ENCODE peak calls at places on chromosomes 11 and 22, in eight cellular contexts. One of them, this sample, is unnamed.

GRCh38 chr22:30212363-30212995 is 34.1 kb downstream of the LIF start:
- DNase-seq in mesenchymal stem cell: peak; percentile 94
- DNase-seq in PC-9: peak; percentile 89
- DNase-seq in neuronal stem cell: no peak
- DNase-seq in neural progenitor cell: no peak
- DNase-seq in fibroblast of lung: peak; percentile 90
- DNase-seq in HCT116: peak; percentile 93
- DNase-seq in GM23248: peak; percentile 97
- DNase-seq in this sample: peak; percentile 95

GRCh38 chr11:78008174-78008573 is 13.7 kb upstream of the INTS4 start:
- DNase-seq in mesenchymal stem cell: no peak
- DNase-seq in PC-9: no peak
- DNase-seq in neuronal stem cell: no peak
- DNase-seq in neural progenitor cell: no peak
- DNase-seq in fibroblast of lung: no peak
- DNase-seq in HCT116: no peak
- DNase-seq in GM23248: no peak
- DNase-seq in this sample: no peak

GRCh38 chr11:18332891-18333290 is 10.5 kb downstream of the GTF2H1 start:
- DNase-seq in mesenchymal stem cell: no peak
- DNase-seq in PC-9: no peak
- DNase-seq in neuronal stem cell: no peak
- DNase-seq in neural progenitor cell: no peak
- DNase-seq in fibroblast of lung: no peak
- DNase-seq in HCT116: no peak
- DNase-seq in GM23248: no peak
- DNase-seq in this sample: no peak

GRCh38 chr11:104968365-104968855 is at the start of gene CASP4:
- DNase-seq in mesenchymal stem cell: peak; percentile 91
- DNase-seq in PC-9: peak; percentile 20
- DNase-seq in neuronal stem cell: no peak
- DNase-seq in neural progenitor cell: no peak
- DNase-seq in fibroblast of lung: peak; percentile 87
- DNase-seq in HCT116: peak; percentile 18
- DNase-seq in GM23248: peak; percentile 81
- DNase-seq in this sample: peak; percentile 81

GRCh38 chr11:134532176-134532920 is 120.3 kb upstream of the B3GAT1 start:
- DNase-seq in mesenchymal stem cell: no peak
- DNase-seq in PC-9: no peak
- DNase-seq in neuronal stem cell: no peak
- DNase-seq in neural progenitor cell: peak; percentile 71
- DNase-seq in fibroblast of lung: no peak
- DNase-seq in HCT116: no peak
- DNase-seq in GM23248: no peak
- DNase-seq in this sample: no peak

GRCh38 chr11:69504127-69504526 is 22.7 kb downstream of the LINC01488 start:
- DNase-seq in mesenchymal stem cell: no peak
- DNase-seq in PC-9: no peak
- DNase-seq in neuronal stem cell: no peak
- DNase-seq in neural progenitor cell: no peak
- DNase-seq in fibroblast of lung: no peak
- DNase-seq in HCT116: no peak
- DNase-seq in GM23248: no peak
- DNase-seq in this sample: no peak

GRCh38 chr11:10490398-10491232 is 35.6 kb downstream of the AMPD3 start:
- DNase-seq in mesenchymal stem cell: peak; percentile 99
- DNase-seq in PC-9: peak; percentile 81
- DNase-seq in neuronal stem cell: peak; percentile 37
- DNase-seq in neural progenitor cell: peak; percentile 69
- DNase-seq in fibroblast of lung: peak; percentile 100
- DNase-seq in HCT116: peak; percentile 94
- DNase-seq in GM23248: peak; percentile 97
- DNase-seq in this sample: peak; percentile 97

GRCh38 chr11:8098361-8098760 is 17.4 kb downstream of the TUB start:
- DNase-seq in mesenchymal stem cell: no peak
- DNase-seq in PC-9: no peak
- DNase-seq in neuronal stem cell: no peak
- DNase-seq in neural progenitor cell: no peak
- DNase-seq in fibroblast of lung: no peak
- DNase-seq in HCT116: no peak
- DNase-seq in GM23248: peak; percentile 89
- DNase-seq in this sample: peak; percentile 19

GRCh38 chr22:28909375-28909774 is 26.0 kb downstream of the ZNRF3 start:
- DNase-seq in mesenchymal stem cell: no peak
- DNase-seq in PC-9: no peak
- DNase-seq in neuronal stem cell: no peak
- DNase-seq in neural progenitor cell: no peak
- DNase-seq in fibroblast of lung: no peak
- DNase-seq in HCT116: no peak
- DNase-seq in GM23248: no peak
- DNase-seq in this sample: no peak

GRCh38 chr11:9573775-9574555 is 495 bp downstream of the WEE1 start:
- DNase-seq in mesenchymal stem cell: no peak
- DNase-seq in PC-9: no peak
- DNase-seq in neuronal stem cell: no peak
- DNase-seq in neural progenitor cell: peak; percentile 55
- DNase-seq in fibroblast of lung: no peak
- DNase-seq in HCT116: no peak
- DNase-seq in GM23248: peak; percentile 52
- DNase-seq in this sample: no peak

GRCh38 chr11:64349404-64349803 is 9.4 kb downstream of the CCDC88B start:
- DNase-seq in mesenchymal stem cell: no peak
- DNase-seq in PC-9: no peak
- DNase-seq in neuronal stem cell: no peak
- DNase-seq in neural progenitor cell: no peak
- DNase-seq in fibroblast of lung: no peak
- DNase-seq in HCT116: no peak
- DNase-seq in GM23248: no peak
- DNase-seq in this sample: no peak

GRCh38 chr11:60633645-60634044 is 65.8 kb upstream of the MS4A8 start:
- DNase-seq in mesenchymal stem cell: no peak
- DNase-seq in PC-9: no peak
- DNase-seq in neuronal stem cell: no peak
- DNase-seq in neural progenitor cell: no peak
- DNase-seq in fibroblast of lung: no peak
- DNase-seq in HCT116: no peak
- DNase-seq in GM23248: no peak
- DNase-seq in this sample: no peak

GRCh38 chr11:120141144-120142071 is 3.5 kb upstream of the TRIM29 start:
- DNase-seq in mesenchymal stem cell: no peak
- DNase-seq in PC-9: no peak
- DNase-seq in neuronal stem cell: no peak
- DNase-seq in neural progenitor cell: no peak
- DNase-seq in fibroblast of lung: no peak
- DNase-seq in HCT116: no peak
- DNase-seq in GM23248: no peak
- DNase-seq in this sample: no peak

GRCh38 chr22:36334838-36335603 is 52.7 kb downstream of the MYH9 start:
- DNase-seq in mesenchymal stem cell: peak; percentile 82
- DNase-seq in PC-9: peak; percentile 76
- DNase-seq in neuronal stem cell: no peak
- DNase-seq in neural progenitor cell: peak; percentile 78
- DNase-seq in fibroblast of lung: peak; percentile 64
- DNase-seq in HCT116: no peak
- DNase-seq in GM23248: peak; percentile 85
- DNase-seq in this sample: peak; percentile 41

GRCh38 chr11:130451261-130452019 is 3.0 kb downstream of the ADAMTS15 start:
- DNase-seq in mesenchymal stem cell: peak; percentile 33
- DNase-seq in PC-9: peak; percentile 43
- DNase-seq in neuronal stem cell: no peak
- DNase-seq in neural progenitor cell: no peak
- DNase-seq in fibroblast of lung: peak; percentile 76
- DNase-seq in HCT116: no peak
- DNase-seq in GM23248: peak; percentile 59
- DNase-seq in this sample: peak; percentile 76

GRCh38 chr11:12770966-12771597 is 96.9 kb downstream of the TEAD1 start:
- DNase-seq in mesenchymal stem cell: no peak
- DNase-seq in PC-9: no peak
- DNase-seq in neuronal stem cell: no peak
- DNase-seq in neural progenitor cell: no peak
- DNase-seq in fibroblast of lung: no peak
- DNase-seq in HCT116: no peak
- DNase-seq in GM23248: no peak
- DNase-seq in this sample: no peak

GRCh38 chr22:20810645-20811044 is 36.7 kb downstream of the SERPIND1 start:
- DNase-seq in mesenchymal stem cell: no peak
- DNase-seq in PC-9: no peak
- DNase-seq in neuronal stem cell: no peak
- DNase-seq in neural progenitor cell: no peak
- DNase-seq in fibroblast of lung: no peak
- DNase-seq in HCT116: no peak
- DNase-seq in GM23248: no peak
- DNase-seq in this sample: no peak

GRCh38 chr11:132353255-132353654 is 982.8 kb downstream of the NTM start:
- DNase-seq in mesenchymal stem cell: no peak
- DNase-seq in PC-9: no peak
- DNase-seq in neuronal stem cell: no peak
- DNase-seq in neural progenitor cell: no peak
- DNase-seq in fibroblast of lung: no peak
- DNase-seq in HCT116: no peak
- DNase-seq in GM23248: no peak
- DNase-seq in this sample: no peak

GRCh38 chr22:37802310-37803194 is 5.2 kb upstream of the GCAT start:
- DNase-seq in mesenchymal stem cell: peak; percentile 57
- DNase-seq in PC-9: peak; percentile 51
- DNase-seq in neuronal stem cell: peak; percentile 73
- DNase-seq in neural progenitor cell: peak; percentile 90
- DNase-seq in fibroblast of lung: peak; percentile 64
- DNase-seq in HCT116: no peak
- DNase-seq in GM23248: peak; percentile 62
- DNase-seq in this sample: peak; percentile 30

GRCh38 chr22:25027052-25027525 is 74.6 kb downstream of the KIAA1671 start:
- DNase-seq in mesenchymal stem cell: no peak
- DNase-seq in PC-9: no peak
- DNase-seq in neuronal stem cell: no peak
- DNase-seq in neural progenitor cell: no peak
- DNase-seq in fibroblast of lung: no peak
- DNase-seq in HCT116: no peak
- DNase-seq in GM23248: no peak
- DNase-seq in this sample: peak; percentile 69

GRCh38 chr11:72588656-72589410 is 85.4 kb downstream of the PDE2A start:
- DNase-seq in mesenchymal stem cell: no peak
- DNase-seq in PC-9: no peak
- DNase-seq in neuronal stem cell: no peak
- DNase-seq in neural progenitor cell: no peak
- DNase-seq in fibroblast of lung: no peak
- DNase-seq in HCT116: no peak
- DNase-seq in GM23248: no peak
- DNase-seq in this sample: no peak

GRCh38 chr22:45515678-45516077 is 13.0 kb downstream of the FBLN1 start:
- DNase-seq in mesenchymal stem cell: no peak
- DNase-seq in PC-9: no peak
- DNase-seq in neuronal stem cell: no peak
- DNase-seq in neural progenitor cell: no peak
- DNase-seq in fibroblast of lung: no peak
- DNase-seq in HCT116: no peak
- DNase-seq in GM23248: peak; percentile 60
- DNase-seq in this sample: no peak

GRCh38 chr11:65782816-65783228 is 2.0 kb upstream of the AP5B1 start:
- DNase-seq in mesenchymal stem cell: no peak
- DNase-seq in PC-9: no peak
- DNase-seq in neuronal stem cell: no peak
- DNase-seq in neural progenitor cell: no peak
- DNase-seq in fibroblast of lung: no peak
- DNase-seq in HCT116: no peak
- DNase-seq in GM23248: no peak
- DNase-seq in this sample: no peak

GRCh38 chr11:107702723-107703122 is 9.1 kb downstream of the SLN start:
- DNase-seq in mesenchymal stem cell: peak; percentile 44
- DNase-seq in PC-9: no peak
- DNase-seq in neuronal stem cell: no peak
- DNase-seq in neural progenitor cell: no peak
- DNase-seq in fibroblast of lung: no peak
- DNase-seq in HCT116: no peak
- DNase-seq in GM23248: peak; percentile 30
- DNase-seq in this sample: peak; percentile 45

DNA sequence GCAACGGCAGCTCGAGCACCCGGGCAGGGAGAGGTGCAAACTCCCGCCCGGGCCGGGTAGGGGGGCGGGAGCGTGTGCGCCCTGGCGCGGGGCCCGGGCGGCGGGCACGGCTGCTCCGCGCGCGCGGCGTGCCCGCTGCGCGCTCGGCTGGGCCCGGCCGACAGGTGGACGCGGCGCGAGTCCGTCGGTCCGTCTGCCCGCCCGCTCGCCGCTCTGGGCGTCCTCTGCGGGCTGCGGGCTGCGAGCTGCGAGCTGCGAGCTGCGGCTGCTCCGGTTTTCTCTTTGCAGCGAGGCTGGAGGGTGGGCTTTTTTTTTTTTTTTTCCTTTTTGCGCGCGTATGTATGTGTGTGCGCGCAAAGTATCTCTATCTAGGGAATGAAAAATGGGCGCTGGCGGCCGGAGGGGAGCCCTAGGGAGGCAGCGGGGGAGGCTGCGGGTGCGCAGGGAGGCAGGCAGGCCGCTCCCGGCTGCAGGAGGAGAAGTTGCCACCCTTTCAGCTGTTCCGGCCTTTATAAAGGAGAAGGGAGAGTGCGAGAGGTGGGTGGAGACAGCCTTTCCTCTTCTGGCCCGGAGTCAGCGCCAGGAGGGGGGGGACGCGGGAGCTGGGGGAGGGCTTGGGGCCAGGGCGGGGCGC is at the start of gene PDGFB:
- DNase-seq in mesenchymal stem cell: peak; percentile 44
- DNase-seq in PC-9: peak; percentile 71
- DNase-seq in neuronal stem cell: no peak
- DNase-seq in neural progenitor cell: peak; percentile 57
- DNase-seq in fibroblast of lung: no peak
- DNase-seq in HCT116: no peak
- DNase-seq in GM23248: peak; percentile 35
- DNase-seq in this sample: peak; percentile 62
- H3K27ac ChIP-seq in mesenchymal stem cell: peak within 1 kb of the TSS; percentile 19
- H3K27ac ChIP-seq in PC-9: peak within 1 kb of the TSS; percentile 18
- H3K27ac ChIP-seq in neuronal stem cell: no peak within 1 kb of the TSS
- H3K27ac ChIP-seq in neural progenitor cell: no peak within 1 kb of the TSS
- H3K27ac ChIP-seq in fibroblast of lung: no peak within 1 kb of the TSS
- H3K27ac ChIP-seq in HCT116: peak within 1 kb of the TSS; percentile 94
- H3K27ac ChIP-seq in GM23248: no peak within 1 kb of the TSS
- H3K27ac ChIP-seq in this sample: no peak within 1 kb of the TSS

GRCh38 chr11:3093281-3094191 is 36.3 kb upstream of the CARS1 start:
- DNase-seq in mesenchymal stem cell: no peak
- DNase-seq in PC-9: no peak
- DNase-seq in neuronal stem cell: no peak
- DNase-seq in neural progenitor cell: peak; percentile 26
- DNase-seq in fibroblast of lung: no peak
- DNase-seq in HCT116: no peak
- DNase-seq in GM23248: no peak
- DNase-seq in this sample: no peak
- H2AFZ ChIP-seq in mesenchymal stem cell: no peak overlapping the region
- H2AFZ ChIP-seq in PC-9: no peak overlapping the region
- H2AFZ ChIP-seq in neuronal stem cell: no peak overlapping the region
- H2AFZ ChIP-seq in neural progenitor cell: no peak overlapping the region
- H2AFZ ChIP-seq in fibroblast of lung: no peak overlapping the region
- H2AFZ ChIP-seq in HCT116: no peak overlapping the region
- H2AFZ ChIP-seq in GM23248: no peak overlapping the region
- H2AFZ ChIP-seq in this sample: no peak overlapping the region

GRCh38 chr11:1359556-1359955 is 30.2 kb upstream of the BRSK2 start:
- DNase-seq in mesenchymal stem cell: no peak
- DNase-seq in PC-9: no peak
- DNase-seq in neuronal stem cell: no peak
- DNase-seq in neural progenitor cell: no peak
- DNase-seq in fibroblast of lung: no peak
- DNase-seq in HCT116: no peak
- DNase-seq in GM23248: no peak
- DNase-seq in this sample: no peak
- H3K36me3 ChIP-seq in mesenchymal stem cell: no peaks in the 10 kb centered on the region
- H3K36me3 ChIP-seq in PC-9: no peaks in the 10 kb centered on the region
- H3K36me3 ChIP-seq in neuronal stem cell: no peaks in the 10 kb centered on the region
- H3K36me3 ChIP-seq in neural progenitor cell: no peaks in the 10 kb centered on the region
- H3K36me3 ChIP-seq in fibroblast of lung: no peaks in the 10 kb centered on the region
- H3K36me3 ChIP-seq in HCT116: no peaks in the 10 kb centered on the region
- H3K36me3 ChIP-seq in GM23248: no peaks in the 10 kb centered on the region
- H3K36me3 ChIP-seq in this sample: no peaks in the 10 kb centered on the region

GRCh38 chr11:61810671-61811175 is 6.1 kb downstream of the FADS1 start:
- DNase-seq in mesenchymal stem cell: no peak
- DNase-seq in PC-9: no peak
- DNase-seq in neuronal stem cell: no peak
- DNase-seq in neural progenitor cell: no peak
- DNase-seq in fibroblast of lung: no peak
- DNase-seq in HCT116: no peak
- DNase-seq in GM23248: no peak
- DNase-seq in this sample: no peak
- H3K27ac ChIP-seq in mesenchymal stem cell: no peak overlapping the region
- H3K27ac ChIP-seq in PC-9: no peak overlapping the region
- H3K27ac ChIP-seq in neuronal stem cell: no peak overlapping the region
- H3K27ac ChIP-seq in neural progenitor cell: no peak overlapping the region
- H3K27ac ChIP-seq in fibroblast of lung: no peak overlapping the region
- H3K27ac ChIP-seq in HCT116: no peak overlapping the region
- H3K27ac ChIP-seq in GM23248: no peak overlapping the region
- H3K27ac ChIP-seq in this sample: no peak overlapping the region

This sample was measured in PC-3.